ENCODE peak calls at places on chromosomes 5 and 9, in nine cellular contexts. I is nephron progenitor cell; P is RWPE1; Z is activated CD4-positive, alpha-beta T cell treated with anti-CD3 and anti-CD28 coated beads, Interleukin-2, amount 50 U/mL, for 1 hour; J is fibroblast of lung; S is OCI-M1; H is stimulated activated naive CD8-positive, alpha-beta T cell treated with anti-CD3 and anti-CD28 coated beads, Interleukin-15, Interleukin-2, amounts not matched to agents 100 U/mL and 50 U/mL, for 24 hours; Q is head of caudate nucleus; Y is NCI-H774. D is an unnamed sample.
A peak's percentile ranks its signal among the peaks of the same experiment; 100 is the strongest.

GRCh38 chr5:53052499-53052898 is 57.1 kb downstream of the MOCS2 start:
- DNase-seq in Z (no peak), S (no peak), I (no peak), Q (no peak), H (no peak), Y (no peak), J (no peak), P (no peak), D (no peak)

GRCh38 chr5:531749-532315 is 7.6 kb upstream of the SLC9A3 start:
- DNase-seq in J (no peak), H (no peak), Z (no peak), Y (no peak), P (no peak), I (no peak), Q (no peak), S (no peak), D (no peak)

GRCh38 chr5:28788954-28789353 is 1750.6 kb upstream of the CDH9 start:
- DNase-seq in P (no peak), H (no peak), S (no peak), I (no peak), Q (no peak), Z (no peak), J (no peak), Y (peak; percentile 28), D (no peak)

GRCh38 chr5:123035950-123036390 is 555 bp downstream of the PPIC start:
- DNase-seq in Q (peak; percentile 28), Z (no peak), P (peak; percentile 66), I (peak; percentile 67), Y (peak; percentile 15), H (peak; percentile 4), J (peak; percentile 46), S (peak; percentile 2), D (peak; percentile 64)

GRCh38 chr9:135375001-135375400 is 104.6 kb upstream of the PPP1R26 start:
- DNase-seq in I (no peak), Y (no peak), P (no peak), J (no peak), S (no peak), Z (no peak), Q (no peak), H (no peak), D (no peak)

GRCh38 chr9:107906074-107906473 is 416.5 kb upstream of the KLF4 start:
- DNase-seq in Y (no peak), Q (no peak), S (no peak), P (no peak), H (no peak), Z (no peak), I (no peak), J (no peak), D (no peak)

GRCh38 chr9:108080285-108080684 is 590.7 kb upstream of the KLF4 start:
- DNase-seq in J (no peak), Q (no peak), S (no peak), Z (no peak), I (no peak), H (no peak), P (no peak), Y (no peak), D (no peak)

GRCh38 chr9:114621561-114621960 is 10.5 kb downstream of the TMEM268 start:
- DNase-seq in H (no peak), Y (no peak), I (no peak), Z (no peak), P (no peak), Q (no peak), J (no peak), S (no peak), D (no peak)

GRCh38 chr5:178301641-178302040 is 69.0 kb upstream of the PHYKPL start:
- DNase-seq in Y (no peak), Z (no peak), P (no peak), S (no peak), H (peak; percentile 0), Q (no peak), J (no peak), I (no peak), D (no peak)

GRCh38 chr9:121055642-121056143 is 5.6 kb upstream of the C5 start:
- DNase-seq in Z (no peak), J (no peak), Y (no peak), I (peak; percentile 8), Q (no peak), S (no peak), H (no peak), P (no peak), D (peak; percentile 38)

GRCh38 chr5:81247441-81247972 is 14.4 kb downstream of the CKMT2 start:
- DNase-seq in I (no peak), S (no peak), Z (no peak), H (no peak), J (peak; percentile 25), Q (no peak), Y (no peak), P (peak; percentile 39), D (no peak)

GRCh38 chr5:100788417-100788816 is 114.7 kb downstream of the ST8SIA4 start:
- DNase-seq in J (no peak), Q (no peak), S (no peak), Y (no peak), Z (no peak), H (no peak), P (no peak), I (no peak), D (no peak)

D was measured in D341Med.